ENCODE peak calls at places on chromosomes 13 and 19, in five cellular contexts. E is ELR; Y is HCT116; U is activated effector memory CD4-positive, alpha-beta T cell treated with Interleukin-2 at 50 U/mL for 16 hours; I is RPMI7951. L is an unnamed sample.

GRCh38 chr13:31201341-31202024 is 1.7 kb downstream of the B3GLCT start:
- DNase-seq in I (peak; percentile 46), E (peak; percentile 62), U (no peak), Y (no peak), L (no peak)

GRCh38 chr19:51158474-51159129 is 16.5 kb downstream of the SIGLEC7 start:
- DNase-seq in I (peak; percentile 40), U (peak; percentile 38), E (peak; percentile 51), Y (peak; percentile 36), L (peak; percentile 89)

GRCh38 chr19:10365518-10365917 is 14.9 kb downstream of the TYK2 start:
- DNase-seq in Y (no peak), E (no peak), I (no peak), U (no peak), L (no peak)

GRCh38 chr13:25478186-25478585 is 106.4 kb downstream of the ATP8A2 start:
- DNase-seq in I (no peak), U (no peak), Y (no peak), E (peak; percentile 24), L (no peak)

GRCh38 chr19:27740396-27740795 is 1472.6 kb downstream of the UQCRFS1 start:
- DNase-seq in Y (no peak), I (peak; percentile 24), E (no peak), U (no peak), L (no peak)

GRCh38 chr13:24605923-24606372 is 74.3 kb upstream of the ATP12A start:
- DNase-seq in U (no peak), I (peak; percentile 27), Y (peak; percentile 6), E (peak; percentile 47), L (no peak)

GRCh38 chr19:18059902-18060301 is 26.8 kb downstream of the IL12RB1 start:
- DNase-seq in E (no peak), Y (no peak), U (no peak), I (no peak), L (no peak)

GRCh38 chr13:102847272-102848234 is 1.7 kb downstream of the ERCC5 start:
- DNase-seq in U (no peak), E (peak; percentile 70), Y (peak; percentile 19), I (peak; percentile 32), L (no peak)

GRCh38 chr13:80337011-80337688 is 3.8 kb downstream of the SPRY2 start:
- DNase-seq in U (no peak), E (peak; percentile 30), Y (no peak), I (no peak), L (no peak)

GRCh38 chr19:38270587-38271167 is 6.3 kb downstream of the SPINT2 start:
- DNase-seq in E (peak; percentile 79), U (no peak), Y (no peak), I (peak; percentile 70), L (no peak)

GRCh38 chr19:31107096-31107495 is 242.1 kb downstream of the TSHZ3 start:
- DNase-seq in E (no peak), Y (no peak), U (no peak), I (no peak), L (no peak)